ENCODE peak calls at places on chromosomes 3 and 15, in four cellular contexts. Y, M, F and Z are unnamed samples. For H3K4me1, the result is how much of the 10 kb centered on the place peaks cover.

GRCh38 chr3:170421147-170421641 is 2.5 kb downstream of the CLDN11 start:
- DNase-seq in M (peak), F (no peak), Y (no peak), Z (no peak)

GRCh38 chr3:46971742-46972141 is 4.8 kb downstream of the CCDC12 start:
- DNase-seq in Y (peak), M (no peak), F (no peak), Z (no peak)

GRCh38 chr15:82139823-82140268 is 94.0 kb upstream of the MEX3B start:
- DNase-seq in F (peak), M (no peak), Y (no peak), Z (no peak)

GRCh38 chr3:29889230-29889629 is 608.4 kb downstream of the RBMS3 start:
- DNase-seq in F (no peak), Y (no peak), M (no peak), Z (no peak)

GRCh38 chr3:141659821-141660597 is 78.1 kb upstream of the RNF7 start:
- DNase-seq in F (peak), Y (no peak), M (peak), Z (no peak)

GRCh38 chr3:40516201-40516600 is 8.6 kb upstream of the ZNF621 start:
- DNase-seq in M (no peak), F (no peak), Y (no peak), Z (no peak)

GRCh38 chr15:78047631-78048409 is 29.7 kb downstream of the TBC1D2B start:
- DNase-seq in F (no peak), M (peak), Y (peak), Z (no peak)

GRCh38 chr3:63967675-63968611 is 55.4 kb downstream of the PSMD6 start:
- DNase-seq in Y (peak), F (no peak), M (peak), Z (peak)

GRCh38 chr15:50108446-50108845 is 10.6 kb downstream of the ATP8B4 start:
- DNase-seq in Y (no peak), F (no peak), M (no peak), Z (no peak)

GRCh38 chr3:76310661-76311060 is 525.3 kb upstream of the ZNF717 start:
- DNase-seq in Y (no peak), M (no peak), F (no peak), Z (no peak)

GRCh38 chr3:141544697-141545096 is 57.9 kb downstream of the RASA2 start:
- DNase-seq in M (no peak), F (no peak), Y (no peak), Z (peak)

GRCh38 chr3:147939425-147940196 is 530.4 kb downstream of the ZIC1 start:
- DNase-seq in F (peak), Y (no peak), M (no peak), Z (no peak)

GRCh38 chr15:55784284-55784683 is 41.3 kb upstream of the PRTG start:
- DNase-seq in Y (no peak), F (no peak), M (no peak), Z (no peak)

GRCh38 chr3:30124435-30125390 is 481.7 kb upstream of the TGFBR2 start:
- DNase-seq in Y (no peak), F (peak), M (peak), Z (no peak)

GRCh38 chr3:78804251-78805037 is 963.4 kb downstream of the ROBO1 start:
- DNase-seq in F (no peak), Y (no peak), M (peak), Z (no peak)

GRCh38 chr15:98767692-98768091 is 119.4 kb downstream of the IGF1R start:
- DNase-seq in Y (no peak), F (no peak), M (no peak), Z (no peak)

GRCh38 chr15:33149919-33150318 is 44.6 kb downstream of the FMN1 start:
- DNase-seq in Y (no peak), F (no peak), M (no peak), Z (no peak)

GRCh38 chr3:179957264-179957845 is 79.4 kb downstream of the PEX5L start:
- DNase-seq in M (no peak), Y (no peak), F (no peak), Z (no peak)

GRCh38 chr3:42719002-42719401 is 16.4 kb upstream of the HHATL start:
- DNase-seq in F (no peak), Y (no peak), M (peak), Z (no peak)

GRCh38 chr3:129855454-129856419 is 37.8 kb downstream of the TMCC1 start:
- DNase-seq in Y (no peak), F (no peak), M (no peak), Z (no peak)

GRCh38 chr3:177484206-177484605 is 286.9 kb upstream of the TBL1XR1 start:
- DNase-seq in M (no peak), Y (no peak), F (no peak), Z (no peak)
- H3K27ac ChIP-seq in M (no peak), Y (no peak), F (no peak), Z (no peak)

GRCh38 chr15:67149068-67149841 is 83.9 kb downstream of the SMAD3 start:
- DNase-seq in Y (no peak), M (no peak), F (peak), Z (no peak)

GRCh38 chr15:67149859-67150824 is 84.7 kb downstream of the SMAD3 start:
- DNase-seq in F (peak), Y (no peak), M (peak), Z (no peak)

GRCh38 chr15:67156426-67156825 is 91.0 kb downstream of the SMAD3 start:
- DNase-seq in F (no peak), M (no peak), Y (no peak), Z (no peak)

GRCh38 chr15:67154249-67154648 is 88.8 kb downstream of the SMAD3 start:
- DNase-seq in F (no peak), M (no peak), Y (no peak), Z (no peak)

DNA sequence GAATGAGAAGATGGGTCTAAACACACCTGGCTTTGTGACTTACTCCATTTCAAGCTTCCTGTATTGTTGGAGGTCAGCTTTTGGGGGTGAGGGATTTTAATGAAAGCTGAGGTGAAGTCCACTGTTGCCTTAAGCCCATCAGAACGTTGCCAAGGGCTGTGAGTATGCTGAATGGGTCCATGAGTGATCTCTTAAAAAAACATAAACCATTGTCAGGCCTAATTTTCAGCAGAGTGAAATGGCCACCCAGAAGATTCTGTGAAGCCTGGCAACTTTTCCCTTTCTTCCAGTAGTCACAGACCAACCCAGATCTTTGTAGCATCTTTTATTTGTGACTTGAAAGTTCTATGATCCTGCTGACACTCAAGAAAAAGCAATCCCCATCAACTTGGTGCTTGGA is 87.0 kb downstream of the SMAD3 start:
- DNase-seq in M (no peak), F (no peak), Y (no peak), Z (no peak)
- H3K4me1 ChIP-seq in M (half or more), F (under half), Y (under half), Z (under half)

DNA sequence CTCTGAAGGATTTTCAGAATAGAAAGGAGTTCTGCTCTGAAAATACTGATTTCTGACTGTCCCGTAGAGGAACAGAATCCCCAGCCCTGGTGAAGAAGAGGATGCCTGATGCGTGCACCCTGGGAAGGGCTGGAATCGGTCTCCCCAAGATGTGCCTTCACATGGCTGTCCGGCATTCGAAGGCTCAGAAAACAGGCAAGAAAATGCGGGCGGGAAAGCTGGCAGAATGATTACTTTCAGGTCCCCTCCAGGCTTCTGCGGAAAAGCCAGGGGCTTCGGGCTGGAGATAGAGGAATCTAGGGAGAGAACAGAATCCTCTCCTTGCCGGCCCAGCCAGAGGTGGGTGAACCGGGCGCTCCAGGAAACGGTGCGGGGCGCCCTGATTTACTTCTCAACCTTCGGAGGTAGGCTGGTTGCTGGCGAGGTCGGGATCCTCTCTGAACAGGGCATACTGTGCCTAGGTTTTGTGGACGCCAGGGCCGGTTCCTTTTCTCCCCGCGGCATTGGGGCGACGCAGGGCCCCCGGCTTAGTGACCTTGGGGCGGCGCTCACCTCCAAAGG is 2.5 kb downstream of the FOXL2NB start:
- DNase-seq in Y (no peak), M (no peak), F (no peak), Z (no peak)
- H3K4me3 ChIP-seq in Y (peak), M (peak), F (peak), Z (no peak)

GRCh38 chr3:153050978-153051377 is 111.0 kb upstream of the RAP2B start:
- DNase-seq in F (no peak), M (no peak), Y (no peak), Z (no peak)

GRCh38 chr3:153051427-153052095 is 110.5 kb upstream of the RAP2B start:
- DNase-seq in M (no peak), F (no peak), Y (no peak), Z (no peak)

GRCh38 chr3:153055217-153055616 is 106.8 kb upstream of the RAP2B start:
- DNase-seq in M (no peak), Y (no peak), F (no peak), Z (no peak)

GRCh38 chr3:153055779-153056178 is 106.2 kb upstream of the RAP2B start:
- DNase-seq in M (no peak), F (no peak), Y (no peak), Z (no peak)

DNA sequence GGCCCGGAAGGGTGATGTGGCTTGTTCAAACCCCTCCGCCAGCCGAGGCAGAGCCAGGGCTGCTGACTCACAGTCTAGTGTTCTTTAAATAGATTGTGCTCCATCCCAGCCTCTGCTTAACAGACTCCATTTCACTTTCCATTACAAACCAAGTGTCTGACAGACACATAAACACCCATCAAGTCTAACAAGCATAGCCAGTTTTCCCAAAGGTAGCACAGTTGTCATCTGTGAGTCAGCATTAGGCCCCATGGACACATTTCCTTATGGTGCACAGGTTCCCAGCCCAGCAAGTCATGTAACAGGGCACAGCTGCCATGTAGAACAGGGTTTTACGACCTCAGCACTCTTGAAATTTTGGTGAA is 109.9 kb upstream of the RAP2B start:
- DNase-seq in M (peak), F (no peak), Y (no peak), Z (no peak)
- H3K27ac ChIP-seq in M (peak), F (no peak), Y (no peak), Z (no peak)

DNA sequence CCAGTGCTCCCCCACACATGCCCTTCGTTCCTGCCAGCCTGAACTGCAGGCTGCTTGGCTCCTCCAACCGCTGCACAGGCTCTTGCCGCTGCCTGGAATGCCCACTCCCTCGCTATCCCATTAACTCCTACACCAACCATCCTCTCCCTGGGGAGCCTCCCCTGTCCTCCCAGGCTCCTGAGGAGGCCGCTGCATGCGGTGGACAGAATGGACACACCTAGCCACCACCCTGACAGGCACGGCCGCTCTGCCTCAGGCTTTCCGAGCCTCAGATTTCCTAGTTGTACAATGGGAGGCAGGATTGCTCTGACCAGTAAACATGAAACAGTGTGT is 2.3 kb downstream of the PLXNB1 start:
- DNase-seq in M (no peak), F (no peak), Y (no peak), Z (no peak)
- H3K4me1 ChIP-seq in M (under half), F (under half), Y (under half), Z (under half)

DNA sequence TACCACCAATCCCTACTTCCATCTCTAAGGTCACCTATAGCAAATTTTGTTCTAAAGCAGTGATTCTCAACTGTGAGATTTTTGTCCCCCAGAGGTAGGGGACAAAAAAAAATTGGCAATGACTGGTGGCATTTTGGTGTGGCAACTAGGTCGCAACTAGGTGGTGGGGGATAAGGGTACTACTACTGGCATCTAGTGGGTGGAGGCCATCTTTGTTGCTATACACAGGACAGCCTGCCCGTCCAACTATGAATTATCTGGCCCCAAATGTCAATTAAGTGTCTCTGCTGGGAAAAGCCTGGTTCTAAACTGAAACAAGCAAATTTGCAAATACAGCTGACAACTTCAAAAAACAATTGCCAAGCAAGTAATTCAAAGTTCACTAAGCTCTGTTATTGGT is 1.4 kb downstream of the MTMR10 start:
- DNase-seq in Y (no peak), F (no peak), M (no peak), Z (no peak)
- H3K4me3 ChIP-seq in Y (peak), F (peak), M (peak), Z (peak)

GRCh38 chr3:194272861-194273266 is 78.3 kb downstream of the CPN2 start:
- DNase-seq in M (no peak), F (no peak), Y (no peak), Z (no peak)
- H3K27ac ChIP-seq in M (peak), F (no peak), Y (no peak), Z (no peak)

DNA sequence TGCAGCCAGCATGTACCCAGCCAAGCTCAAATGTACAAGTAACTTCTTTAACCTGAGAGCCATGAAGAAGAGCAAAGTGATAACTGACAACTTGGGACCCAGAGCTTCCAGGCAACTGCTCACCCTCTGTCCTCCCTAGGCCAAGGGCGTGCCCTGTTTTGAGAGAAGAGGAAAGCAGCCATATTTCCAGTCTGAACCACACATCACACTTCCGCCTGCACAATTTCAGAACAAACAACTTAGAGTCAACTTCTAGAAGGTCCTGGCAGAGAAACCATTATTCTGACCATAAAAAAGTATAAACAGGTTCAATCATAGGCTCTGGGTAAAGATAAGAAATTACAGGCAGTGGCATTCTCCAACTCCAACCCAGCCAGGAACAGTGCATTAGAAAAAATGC is 50.1 kb downstream of the ITGB5 start:
- DNase-seq in Y (no peak), F (no peak), M (no peak), Z (no peak)
- H3K4me1 ChIP-seq in Y (under half), F (under half), M (half or more), Z (under half)

GRCh38 chr3:10357592-10358308 is 36.8 kb upstream of the SEC13 start:
- DNase-seq in Y (no peak), F (no peak), M (peak), Z (no peak)
- H3K4me3 ChIP-seq in Y (no peak), F (no peak), M (no peak), Z (no peak)

GRCh38 chr3:52456169-52456799 is 880 bp downstream of the NISCH start:
- DNase-seq in Y (no peak), M (no peak), F (peak), Z (peak)

GRCh38 chr3:52461874-52462273 is 6.5 kb downstream of the NISCH start:
- DNase-seq in F (no peak), M (no peak), Y (no peak), Z (no peak)

GRCh38 chr3:52458031-52458760 is 2.8 kb downstream of the NISCH start:
- DNase-seq in M (no peak), F (no peak), Y (no peak), Z (no peak)

GRCh38 chr3:52456800-52457183 is 1.4 kb downstream of the NISCH start:
- DNase-seq in Y (no peak), F (no peak), M (no peak), Z (no peak)

GRCh38 chr3:52458770-52459540 is 3.6 kb downstream of the NISCH start:
- DNase-seq in M (no peak), F (no peak), Y (peak), Z (no peak)
- H3K27ac ChIP-seq in M (no peak), F (no peak), Y (no peak), Z (no peak)